ENCODE peak calls at places on chromosomes 6 and 20, in seven cellular contexts. L is lung microvascular endothelial cell, T is Kasumi-1, D is heart right ventricle, C is SW 1271, E is kidney glomerular epithelial cell, M is T-cell. V is an unnamed sample.

GRCh38 chr6:43977404-43978111 is 149.7 kb downstream of the MRPL14 start:
- DNase-seq in E (no peak), D (no peak), T (no peak), L (no peak), M (no peak), C (no peak), V (no peak)

GRCh38 chr6:165717732-165718465 is 54.9 kb upstream of the PDE10A start:
- DNase-seq in D (no peak), M (no peak), L (no peak), C (no peak), E (peak; percentile 84), T (no peak), V (no peak)

GRCh38 chr6:45351667-45352066 is 23.5 kb downstream of the RUNX2 start:
- DNase-seq in T (no peak), M (no peak), D (no peak), E (no peak), L (no peak), C (no peak), V (no peak)

GRCh38 chr20:53692465-53693067 is 98.9 kb upstream of the ZNF217 start:
- DNase-seq in C (no peak), D (peak; percentile 18), E (no peak), T (no peak), L (peak; percentile 97), M (no peak), V (no peak)

GRCh38 chr20:50817776-50818172 is 22.9 kb downstream of the BCAS4 start:
- DNase-seq in T (no peak), L (no peak), C (no peak), D (no peak), M (no peak), E (no peak), V (no peak)

GRCh38 chr6:40436685-40437604 is 150.2 kb downstream of the LRFN2 start:
- DNase-seq in E (no peak), C (no peak), M (peak; percentile 8), T (no peak), L (no peak), D (no peak), V (no peak)

GRCh38 chr6:134177753-134178229 is 125.4 kb upstream of the SLC2A12 start:
- DNase-seq in T (no peak), D (no peak), C (no peak), E (no peak), L (no peak), M (no peak), V (no peak)

GRCh38 chr6:33926451-33926850 is 122.6 kb upstream of the MLN start:
- DNase-seq in E (no peak), D (no peak), M (no peak), T (no peak), C (no peak), L (no peak), V (peak; percentile 33)

GRCh38 chr6:133131621-133132020 is 109.5 kb upstream of the EYA4 start:
- DNase-seq in L (no peak), C (no peak), T (no peak), D (no peak), M (no peak), E (no peak), V (no peak)

GRCh38 chr20:39795401-39796272 is 833.5 kb downstream of the DHX35 start:
- DNase-seq in L (no peak), E (no peak), M (no peak), C (no peak), D (no peak), T (no peak), V (no peak)

GRCh38 chr6:45576648-45577624 is 199.2 kb upstream of the SUPT3H start:
- DNase-seq in E (no peak), T (no peak), D (peak; percentile 62), C (no peak), M (no peak), L (no peak), V (no peak)

GRCh38 chr6:71533939-71534379 is 245.3 kb downstream of the OGFRL1 start:
- DNase-seq in L (peak; percentile 33), M (no peak), C (no peak), T (peak; percentile 16), D (no peak), E (peak; percentile 40), V (no peak)

GRCh38 chr6:36839819-36840379 is 655 bp upstream of the CPNE5 start:
- DNase-seq in T (no peak), M (peak; percentile 12), E (peak; percentile 1), D (peak; percentile 67), L (peak; percentile 49), C (no peak), V (peak; percentile 70)

GRCh38 chr6:134368670-134369069 is 50.8 kb upstream of the SGK1 start:
- DNase-seq in C (no peak), L (no peak), M (no peak), T (no peak), D (no peak), E (no peak), V (no peak)

GRCh38 chr6:46053034-46053933 is 37.6 kb upstream of the CLIC5 start:
- DNase-seq in C (no peak), E (no peak), D (no peak), L (no peak), M (no peak), T (no peak), V (no peak)

GRCh38 chr6:45742591-45742990 is 273.1 kb downstream of the CLIC5 start:
- DNase-seq in C (no peak), D (no peak), L (no peak), T (no peak), E (no peak), M (no peak), V (no peak)

GRCh38 chr20:44074252-44075151 is 112.5 kb downstream of the JPH2 start:
- DNase-seq in M (no peak), E (peak; percentile 14), C (no peak), D (peak; percentile 68), T (no peak), L (peak; percentile 60), V (no peak)

GRCh38 chr20:7723284-7723683 is 217.0 kb downstream of the HAO1 start:
- DNase-seq in C (no peak), L (peak; percentile 67), E (no peak), M (no peak), T (no peak), D (no peak), V (no peak)

GRCh38 chr6:119742188-119742803 is 392.7 kb upstream of the MAN1A1 start:
- DNase-seq in T (peak; percentile 79), E (peak; percentile 20), C (peak; percentile 1), M (peak; percentile 6), D (peak; percentile 55), L (peak; percentile 32), V (peak; percentile 4)

GRCh38 chr6:43054206-43054943 is 724 bp upstream of the CUL7 start:
- DNase-seq in C (no peak), T (no peak), D (no peak), E (no peak), L (no peak), M (no peak), V (no peak)

GRCh38 chr6:51025082-51025777 is 206.6 kb downstream of the TFAP2B start:
- DNase-seq in D (no peak), C (no peak), L (no peak), T (no peak), M (no peak), E (no peak), V (no peak)

GRCh38 chr20:35724321-35725230 is 17.5 kb downstream of the RBM39 start:
- DNase-seq in C (no peak), T (no peak), M (no peak), L (no peak), D (no peak), E (no peak), V (no peak)

GRCh38 chr20:64223526-64224067 is 32.0 kb upstream of the PCMTD2 start:
- DNase-seq in D (peak; percentile 54), L (no peak), C (no peak), M (no peak), T (no peak), E (peak; percentile 66), V (no peak)

GRCh38 chr6:79070206-79070825 is 7.7 kb downstream of the PHIP start:
- DNase-seq in T (no peak), D (no peak), E (no peak), M (no peak), C (no peak), L (peak; percentile 28), V (no peak)

GRCh38 chr20:32830437-32830836 is 10.7 kb downstream of the MAPRE1 start:
- DNase-seq in E (no peak), M (no peak), D (no peak), T (peak; percentile 94), L (peak; percentile 17), C (no peak), V (no peak)

GRCh38 chr6:51949451-51949850 is 138.0 kb downstream of the PKHD1 start:
- DNase-seq in C (no peak), M (no peak), L (no peak), T (no peak), D (no peak), E (no peak), V (no peak)

GRCh38 chr20:44643596-44644383 is 7.7 kb downstream of the ADA start:
- DNase-seq in E (peak; percentile 17), L (peak; percentile 100), M (peak; percentile 34), C (peak; percentile 62), D (peak; percentile 76), T (peak; percentile 36), V (no peak)

GRCh38 chr6:166955121-166955864 is 1.1 kb downstream of the RNASET2 start:
- DNase-seq in E (no peak), C (no peak), L (no peak), T (peak; percentile 84), D (peak; percentile 24), M (peak; percentile 22), V (no peak)

GRCh38 chr6:3592371-3592941 is 135.6 kb upstream of the SLC22A23 start:
- DNase-seq in E (peak; percentile 87), L (peak; percentile 88), M (no peak), T (no peak), C (peak; percentile 83), D (no peak), V (no peak)

V was measured in GM12891.